ENCODE peak calls at places on chromosomes 16 and 17, in seven cellular contexts. J is activated effector memory CD4-positive, alpha-beta T cell treated with anti-CD3 and anti-CD28 coated beads, Interleukin-2, amount 50 U/mL, for 16 hours; X is left ventricle myocardium superior; R is neural progenitor cell; G is stimulated activated CD8-positive, alpha-beta memory T cell treated with anti-CD3 and anti-CD28 coated beads, Interleukin-15, amount 100 ng/mL, for 24 hours; K is AG08396; B is posterior vena cava. Q is an unnamed sample.

GRCh38 chr16:67260426-67261063 is 11.8 kb downstream of the SLC9A5 start:
- DNase-seq in J (no peak), X (no peak), R (peak), G (no peak), K (peak), B (peak), Q (no peak)

GRCh38 chr17:51230306-51230705 is 29.5 kb downstream of the MBTD1 start:
- DNase-seq in J (no peak), X (no peak), R (no peak), G (no peak), K (no peak), B (no peak), Q (no peak)

GRCh38 chr17:29571486-29571882 is 3.0 kb downstream of the TP53I13 start:
- DNase-seq in J (no peak), X (no peak), R (no peak), G (no peak), K (no peak), B (no peak), Q (no peak)

GRCh38 chr17:73311428-73311780 is 397 bp downstream of the CDC42EP4 start:
- DNase-seq in J (no peak), X (no peak), R (no peak), G (no peak), K (no peak), B (peak), Q (no peak)

GRCh38 chr16:68339214-68339613 is 28.4 kb downstream of the PRMT7 start:
- DNase-seq in J (no peak), X (no peak), R (no peak), G (no peak), K (no peak), B (no peak), Q (no peak)

GRCh38 chr17:18235743-18236256 is 10.4 kb downstream of the LLGL1 start:
- DNase-seq in J (peak), X (no peak), R (no peak), G (no peak), K (no peak), B (no peak), Q (no peak)

GRCh38 chr16:4723071-4723767 is 10.9 kb downstream of the ANKS3 start:
- DNase-seq in J (no peak), X (no peak), R (no peak), G (no peak), K (no peak), B (no peak), Q (no peak)

GRCh38 chr16:87874639-87875472 is 5.5 kb upstream of the SLC7A5 start:
- DNase-seq in J (peak), X (no peak), R (no peak), G (no peak), K (no peak), B (no peak), Q (no peak)

GRCh38 chr17:77316191-77316641 is 175.4 kb downstream of the SEC14L1 start:
- DNase-seq in J (no peak), X (no peak), R (peak), G (no peak), K (peak), B (peak), Q (no peak)

GRCh38 chr17:48571826-48572417 is 6.2 kb downstream of the HOXB4 start:
- DNase-seq in J (no peak), X (no peak), R (no peak), G (no peak), K (no peak), B (no peak), Q (no peak)

GRCh38 chr17:3796822-3797170 is 4.2 kb downstream of the ITGAE start:
- DNase-seq in J (no peak), X (no peak), R (no peak), G (no peak), K (no peak), B (no peak), Q (no peak)

GRCh38 chr17:74919440-74920305 is 3.4 kb downstream of the USH1G start:
- DNase-seq in J (no peak), X (peak), R (peak), G (no peak), K (no peak), B (no peak), Q (no peak)

GRCh38 chr16:11748404-11749254 is 6.0 kb upstream of the TXNDC11 start:
- DNase-seq in J (no peak), X (no peak), R (no peak), G (no peak), K (no peak), B (no peak), Q (no peak)

GRCh38 chr17:38405654-38406053 is 22.6 kb upstream of the ARHGAP23 start:
- DNase-seq in J (no peak), X (no peak), R (no peak), G (no peak), K (no peak), B (no peak), Q (no peak)

GRCh38 chr16:61237804-61238485 is 798.3 kb downstream of the CDH8 start:
- DNase-seq in J (no peak), X (no peak), R (peak), G (no peak), K (no peak), B (no peak), Q (no peak)

GRCh38 chr16:57544129-57544653 is 1.7 kb downstream of the ADGRG5 start:
- DNase-seq in J (no peak), X (no peak), R (no peak), G (no peak), K (no peak), B (peak), Q (no peak)

GRCh38 chr17:58153046-58153445 is 4.9 kb downstream of the OR4D1 start:
- DNase-seq in J (peak), X (no peak), R (no peak), G (no peak), K (no peak), B (no peak), Q (no peak)

GRCh38 chr16:86809458-86809955 is 231.2 kb downstream of the FOXL1 start:
- DNase-seq in J (no peak), X (no peak), R (no peak), G (no peak), K (peak), B (no peak), Q (no peak)

GRCh38 chr17:79836952-79837887 is 2.0 kb downstream of the CBX4 start:
- DNase-seq in J (peak), X (peak), R (peak), G (no peak), K (peak), B (peak), Q (peak)

GRCh38 chr17:50689251-50689650 is 18.5 kb downstream of the ANKRD40 start:
- DNase-seq in J (no peak), X (no peak), R (peak), G (no peak), K (peak), B (peak), Q (no peak)

GRCh38 chr16:21302898-21303528 is 24.9 kb upstream of the CRYM start:
- DNase-seq in J (no peak), X (no peak), R (no peak), G (no peak), K (peak), B (no peak), Q (no peak)

GRCh38 chr16:49439050-49439449 is 65.4 kb downstream of the C16orf78 start:
- DNase-seq in J (peak), X (no peak), R (peak), G (no peak), K (no peak), B (no peak), Q (no peak)

GRCh38 chr17:82932146-82933005 is 92.6 kb upstream of the ZNF750 start:
- DNase-seq in J (peak), X (no peak), R (no peak), G (no peak), K (no peak), B (peak), Q (no peak)

GRCh38 chr16:89001117-89002027 is 24.4 kb upstream of the CBFA2T3 start:
- DNase-seq in J (no peak), X (no peak), R (peak), G (no peak), K (no peak), B (no peak), Q (no peak)

GRCh38 chr17:76940738-76941350 is 72.6 kb downstream of the MGAT5B start:
- DNase-seq in J (no peak), X (no peak), R (peak), G (no peak), K (no peak), B (no peak), Q (no peak)

GRCh38 chr17:63911657-63912100 is 621 bp upstream of the CSHL1 start:
- DNase-seq in J (peak), X (no peak), R (peak), G (peak), K (peak), B (peak), Q (no peak)

GRCh38 chr17:10804546-10804945 is 647 bp upstream of the TMEM238L start:
- DNase-seq in J (no peak), X (no peak), R (no peak), G (no peak), K (no peak), B (no peak), Q (no peak)

GRCh38 chr17:66541461-66542182 is 239.2 kb downstream of the PRKCA start:
- DNase-seq in J (no peak), X (no peak), R (no peak), G (no peak), K (no peak), B (no peak), Q (no peak)

GRCh38 chr16:19857593-19857992 is 27.1 kb downstream of the GPRC5B start:
- DNase-seq in J (no peak), X (no peak), R (no peak), G (no peak), K (no peak), B (no peak), Q (no peak)

GRCh38 chr17:27199948-27200347 is 94.0 kb upstream of the WSB1 start:
- DNase-seq in J (no peak), X (no peak), R (no peak), G (no peak), K (no peak), B (no peak), Q (no peak)

GRCh38 chr17:83189013-83189672 is 109.7 kb downstream of the METRNL start:
- DNase-seq in J (peak), X (peak), R (no peak), G (no peak), K (no peak), B (peak), Q (peak)

GRCh38 chr17:42518046-42518754 is 17.8 kb upstream of the NAGLU start:
- DNase-seq in J (no peak), X (peak), R (no peak), G (no peak), K (peak), B (peak), Q (peak)

GRCh38 chr17:9979463-9979995 is 74.5 kb upstream of the RCVRN start:
- DNase-seq in J (no peak), X (no peak), R (no peak), G (no peak), K (no peak), B (peak), Q (no peak)

GRCh38 chr17:40503154-40503553 is 1.7 kb upstream of the TNS4 start:
- DNase-seq in J (no peak), X (no peak), R (no peak), G (no peak), K (no peak), B (no peak), Q (no peak)

GRCh38 chr17:21298056-21298982 is 13.8 kb downstream of the MAP2K3 start:
- DNase-seq in J (no peak), X (no peak), R (no peak), G (no peak), K (no peak), B (no peak), Q (no peak)

GRCh38 chr16:11630230-11631056 is 37.8 kb upstream of the SNN start:
- DNase-seq in J (no peak), X (no peak), R (no peak), G (no peak), K (no peak), B (no peak), Q (no peak)

GRCh38 chr17:10099051-10099571 is 99.3 kb downstream of the GAS7 start:
- DNase-seq in J (no peak), X (no peak), R (no peak), G (no peak), K (no peak), B (peak), Q (no peak)

GRCh38 chr17:34354637-34355036 is 1.6 kb upstream of the CCL13 start:
- DNase-seq in J (no peak), X (no peak), R (no peak), G (no peak), K (peak), B (no peak), Q (no peak)

GRCh38 chr17:40760105-40761016 is 5.2 kb upstream of the KRT25 start:
- DNase-seq in J (no peak), X (no peak), R (no peak), G (no peak), K (no peak), B (no peak), Q (no peak)

GRCh38 chr17:56891751-56892150 is 22.1 kb downstream of the TRIM25 start:
- DNase-seq in J (peak), X (peak), R (peak), G (no peak), K (peak), B (peak), Q (peak)